ENCODE peak calls at places on chromosomes 5 and 9, in nine cellular contexts. H is T-helper 2 cell; P is NCI-H1092; L is activated effector memory CD4-positive, alpha-beta T cell treated with Interleukin-2 at 50 U/mL for 16 hours; B is activated CD8-positive, alpha-beta T cell treated with anti-CD3 and anti-CD28 coated beads, Interleukin-2, amount 10 ng/mL, durations not matched to agents 7 days and 5 days; D is HS-5; X is AG10803; U is HFF-Myc; S is PC-3. J is an unnamed sample.

GRCh38 chr5:146662229-146662628 is 146.2 kb upstream of the GPR151 start:
- DNase-seq in X (peak; percentile 7), U (no peak), B (peak; percentile 35), S (peak; percentile 74), H (no peak), L (no peak), D (no peak), P (no peak), J (no peak)

GRCh38 chr5:155926011-155926410 is 401.0 kb upstream of the SGCD start:
- DNase-seq in S (no peak), X (peak; percentile 90), D (no peak), U (no peak), L (no peak), H (no peak), B (no peak), P (no peak), J (no peak)

GRCh38 chr9:129483467-129484324 is 137.2 kb downstream of the C9orf50 start:
- DNase-seq in B (peak; percentile 41), P (peak; percentile 20), L (no peak), D (no peak), S (peak; percentile 72), H (no peak), U (no peak), X (peak; percentile 91), J (no peak)

GRCh38 chr5:124318661-124319060 is 427.8 kb downstream of the ZNF608 start:
- DNase-seq in U (no peak), L (no peak), D (no peak), B (no peak), X (no peak), S (no peak), P (no peak), H (no peak), J (no peak)

GRCh38 chr5:147391781-147392180 is 118.1 kb downstream of the DPYSL3 start:
- DNase-seq in X (peak; percentile 75), D (peak; percentile 36), P (no peak), B (no peak), H (no peak), L (no peak), U (peak; percentile 44), S (peak; percentile 77), J (no peak)

GRCh38 chr9:29826421-29826820 is 2253.1 kb upstream of the C9orf72 start:
- DNase-seq in S (no peak), D (no peak), L (no peak), X (no peak), B (no peak), H (no peak), P (no peak), U (no peak), J (no peak)

GRCh38 chr9:136093331-136093986 is 1.6 kb downstream of the NACC2 start:
- DNase-seq in P (no peak), H (no peak), X (peak; percentile 30), S (no peak), L (no peak), D (no peak), B (no peak), U (no peak), J (no peak)

GRCh38 chr5:156522651-156523529 is 195.9 kb downstream of the SGCD start:
- DNase-seq in U (no peak), D (no peak), B (no peak), S (no peak), H (no peak), P (no peak), X (no peak), L (no peak), J (no peak)

GRCh38 chr5:38330207-38330606 is 71.8 kb downstream of the EGFLAM start:
- DNase-seq in H (no peak), B (no peak), P (no peak), D (peak; percentile 43), X (peak; percentile 59), U (no peak), S (no peak), L (no peak), J (no peak)

GRCh38 chr9:86434039-86434726 is 80.0 kb upstream of the TUT7 start:
- DNase-seq in B (peak; percentile 24), U (peak; percentile 64), P (peak; percentile 23), X (peak; percentile 84), H (no peak), D (peak; percentile 41), S (peak; percentile 56), L (no peak), J (no peak)

GRCh38 chr9:76557674-76558073 is 98.7 kb downstream of the GCNT1 start:
- DNase-seq in U (peak; percentile 11), S (no peak), H (no peak), X (peak; percentile 81), B (no peak), P (no peak), L (no peak), D (peak; percentile 86), J (no peak)

GRCh38 chr5:177085985-177086917 is at the start of gene FGFR4:
- DNase-seq in P (no peak), L (peak; percentile 38), X (peak; percentile 37), H (peak; percentile 67), D (no peak), U (no peak), S (peak; percentile 81), B (peak; percentile 67), J (peak; percentile 60)

GRCh38 chr9:133701321-133701980 is 36.7 kb downstream of the SARDH start:
- DNase-seq in H (peak; percentile 23), U (no peak), B (peak; percentile 46), P (no peak), X (peak; percentile 26), L (peak; percentile 45), D (no peak), S (no peak), J (peak; percentile 52)

GRCh38 chr5:141547488-141547887 is 58.6 kb downstream of the PCDHGC5 start:
- DNase-seq in D (no peak), L (no peak), P (no peak), X (peak; percentile 31), U (no peak), H (no peak), B (no peak), S (no peak), J (no peak)

GRCh38 chr5:127648997-127649550 is at the start of gene CTXN3:
- DNase-seq in U (no peak), D (no peak), B (no peak), H (no peak), S (no peak), P (peak; percentile 55), X (no peak), L (no peak), J (no peak)

GRCh38 chr9:34957492-34958410 is at the start of gene PHF24:
- DNase-seq in S (no peak), X (peak; percentile 3), B (no peak), H (no peak), L (no peak), P (no peak), U (no peak), D (no peak), J (no peak)

GRCh38 chr9:127561491-127562270 is 50.4 kb upstream of the STXBP1 start:
- DNase-seq in S (peak; percentile 96), X (peak; percentile 99), B (no peak), L (no peak), P (no peak), D (peak; percentile 97), U (peak; percentile 98), H (no peak), J (no peak)

GRCh38 chr9:122498883-122499288 is 11.7 kb upstream of the OR1J2 start:
- DNase-seq in P (peak; percentile 6), U (peak; percentile 61), D (peak; percentile 8), H (no peak), X (peak; percentile 70), B (peak; percentile 47), S (peak; percentile 66), L (no peak), J (no peak)

GRCh38 chr5:136819526-136820302 is 454.4 kb upstream of the TRPC7 start:
- DNase-seq in U (no peak), P (no peak), S (no peak), L (no peak), D (no peak), B (no peak), X (no peak), H (no peak), J (no peak)

GRCh38 chr5:178537467-178538381 is 52.5 kb downstream of the COL23A1 start:
- DNase-seq in S (no peak), X (no peak), D (no peak), B (no peak), H (no peak), U (no peak), P (no peak), L (no peak), J (no peak)

GRCh38 chr9:100409176-100409556 is 17.8 kb upstream of the MSANTD3 start:
- DNase-seq in S (no peak), H (no peak), P (no peak), D (no peak), U (no peak), X (no peak), L (no peak), B (no peak), J (no peak)